ENCODE peak calls at places on chromosome 6, in nine cellular contexts. N is ovary; B is CD4-positive, alpha-beta memory T cell; T is IMR-90; Q is upper lobe of right lung; E is left lung; G is Peyer's patch; V is Panc1; F is heart left ventricle. A is an unnamed sample.
A peak's percentile ranks its signal among the peaks of the same experiment; 100 is the strongest.

GRCh38 chr6:111712398-111712797 is 106.7 kb upstream of the TRAF3IP2 start:
- DNase-seq in N (no peak), B (no peak), T (peak; percentile 95), Q (no peak), E (no peak), G (no peak), V (no peak), F (peak; percentile 50), A (no peak)

GRCh38 chr6:121645100-121645745 is 209.8 kb downstream of the GJA1 start:
- DNase-seq in N (no peak), B (no peak), T (peak; percentile 53), Q (no peak), E (no peak), G (no peak), V (no peak), F (no peak), A (no peak)

GRCh38 chr6:39381535-39382140 is 59.1 kb upstream of the KCNK16 start:
- DNase-seq in N (no peak), B (no peak), T (no peak), Q (no peak), E (no peak), G (no peak), V (no peak), F (no peak), A (no peak)

GRCh38 chr6:170449231-170449630 is 103.9 kb downstream of the PSMB1 start:
- DNase-seq in N (no peak), B (no peak), T (peak; percentile 39), Q (no peak), E (no peak), G (no peak), V (no peak), F (no peak), A (no peak)

GRCh38 chr6:165689699-165690098 is 26.7 kb upstream of the PDE10A start:
- DNase-seq in N (no peak), B (no peak), T (peak; percentile 66), Q (no peak), E (no peak), G (no peak), V (no peak), F (no peak), A (no peak)

GRCh38 chr6:26022166-26022510 is 59.5 kb downstream of the TRIM38 start:
- DNase-seq in N (peak; percentile 62), B (no peak), T (peak; percentile 88), Q (no peak), E (peak; percentile 67), G (peak; percentile 79), V (no peak), F (peak; percentile 72), A (no peak)

GRCh38 chr6:18457065-18457817 is 70.1 kb downstream of the RNF144B start:
- DNase-seq in N (no peak), B (no peak), T (no peak), Q (no peak), E (no peak), G (no peak), V (no peak), F (no peak), A (no peak)

GRCh38 chr6:81820979-81821378 is 68.5 kb upstream of the TENT5A start:
- DNase-seq in N (no peak), B (no peak), T (no peak), Q (no peak), E (no peak), G (no peak), V (no peak), F (no peak), A (no peak)

GRCh38 chr6:137291441-137291840 is 72.3 kb upstream of the IFNGR1 start:
- DNase-seq in N (no peak), B (no peak), T (peak; percentile 12), Q (no peak), E (peak; percentile 70), G (peak; percentile 66), V (no peak), F (peak; percentile 66), A (no peak)

GRCh38 chr6:170529839-170530520 is 23.1 kb downstream of the PSMB1 start:
- DNase-seq in N (peak; percentile 79), B (peak; percentile 53), T (peak; percentile 69), Q (peak; percentile 72), E (peak; percentile 58), G (peak; percentile 86), V (peak; percentile 54), F (peak; percentile 77), A (peak; percentile 5)

GRCh38 chr6:38110407-38111025 is 291.0 kb downstream of the ZFAND3 start:
- DNase-seq in N (no peak), B (no peak), T (no peak), Q (no peak), E (no peak), G (no peak), V (no peak), F (no peak), A (no peak)

GRCh38 chr6:47162231-47162630 is 120.1 kb upstream of the ADGRF1 start:
- DNase-seq in N (no peak), B (no peak), T (no peak), Q (no peak), E (no peak), G (no peak), V (no peak), F (no peak), A (no peak)

GRCh38 chr6:167564416-167565250 is 239.7 kb downstream of the TTLL2 start:
- DNase-seq in N (no peak), B (no peak), T (no peak), Q (no peak), E (no peak), G (peak; percentile 28), V (no peak), F (no peak), A (no peak)

GRCh38 chr6:90338409-90338808 is 41.8 kb upstream of the BACH2 start:
- DNase-seq in N (no peak), B (no peak), T (peak; percentile 37), Q (no peak), E (no peak), G (no peak), V (no peak), F (no peak), A (no peak)

GRCh38 chr6:76706086-76706485 is 633.6 kb upstream of the IMPG1 start:
- DNase-seq in N (no peak), B (no peak), T (no peak), Q (no peak), E (no peak), G (no peak), V (no peak), F (no peak), A (no peak)

GRCh38 chr6:38391206-38391908 is 248.4 kb downstream of the BTBD9 start:
- DNase-seq in N (no peak), B (no peak), T (peak; percentile 55), Q (no peak), E (no peak), G (no peak), V (peak; percentile 4), F (no peak), A (no peak)

DNA sequence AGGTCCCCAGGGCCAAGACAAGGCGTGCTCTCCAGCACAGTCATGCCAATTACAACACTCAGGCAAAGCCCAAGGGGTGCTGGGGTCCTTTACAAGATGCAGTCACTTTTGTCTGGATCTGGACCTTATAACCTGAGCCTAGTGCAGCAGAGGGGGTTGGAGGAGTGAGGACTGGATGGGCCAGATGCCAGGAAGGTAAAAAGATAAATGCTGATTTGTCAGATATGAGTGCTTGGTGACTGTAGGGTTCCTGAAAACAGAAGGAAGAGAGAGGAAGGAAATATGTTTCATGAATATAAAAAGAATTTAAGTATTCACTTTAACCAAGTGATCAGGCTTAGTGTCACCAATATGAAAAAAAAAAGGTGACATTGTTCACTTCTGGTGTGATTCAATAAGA is 43.4 kb upstream of the TFAP2A start:
- DNase-seq in N (no peak), B (no peak), T (no peak), Q (no peak), E (no peak), G (no peak), V (no peak), F (no peak), A (no peak)
- H3K27ac ChIP-seq in N (no peak overlapping the region), B (no peak overlapping the region), T (no peak overlapping the region), Q (no peak overlapping the region), E (no peak overlapping the region), G (no peak overlapping the region), V (no peak overlapping the region), F (no peak overlapping the region), A (no peak overlapping the region)

DNA sequence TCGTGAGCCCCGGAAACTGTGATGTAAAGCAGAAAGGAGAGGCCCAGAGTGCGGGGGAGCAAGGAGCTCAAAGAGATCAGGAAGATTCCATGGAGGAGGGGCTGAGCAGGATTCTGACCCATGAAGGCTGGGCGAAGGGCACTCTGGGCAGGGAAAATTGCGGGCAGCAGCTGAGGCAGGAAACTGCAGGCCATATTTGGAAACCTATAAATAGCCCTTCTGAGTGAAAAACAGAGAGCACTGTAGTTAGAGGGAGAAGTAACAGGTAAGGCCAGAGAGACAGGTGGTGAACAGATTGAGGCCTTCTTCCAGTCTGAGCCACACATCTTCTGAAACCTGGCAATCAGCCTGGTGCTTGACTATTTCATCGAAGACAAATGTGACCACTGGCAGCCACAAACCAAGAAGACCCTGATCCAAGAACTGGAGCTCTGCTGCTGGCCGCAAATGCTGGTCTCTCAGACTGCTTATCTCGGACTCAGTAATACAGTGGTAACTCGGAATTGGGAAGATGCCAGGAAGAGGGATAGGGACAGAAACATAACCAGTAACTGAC is 14.1 kb upstream of the BEND3 start:
- DNase-seq in N (no peak), B (no peak), T (no peak), Q (no peak), E (no peak), G (no peak), V (no peak), F (no peak), A (no peak)
- H3K27ac ChIP-seq in N (no peak overlapping the region), B (no peak overlapping the region), T (no peak overlapping the region), Q (no peak overlapping the region), E (no peak overlapping the region), G (no peak overlapping the region), V (no peak overlapping the region), F (no peak overlapping the region), A (no peak overlapping the region)

GRCh38 chr6:43870660-43871061 is 100.7 kb downstream of the VEGFA start:
- DNase-seq in N (no peak), B (no peak), T (peak; percentile 49), Q (no peak), E (no peak), G (no peak), V (no peak), F (no peak), A (peak; percentile 74)
- H3K27ac ChIP-seq in N (no peak overlapping the region), B (no peak overlapping the region), T (no peak overlapping the region), Q (no peak overlapping the region), E (no peak overlapping the region), G (no peak overlapping the region), V (no peak overlapping the region), F (no peak overlapping the region), A (peak overlapping the region; percentile 95)

GRCh38 chr6:30766461-30767157 is 22.3 kb upstream of the IER3 start:
- DNase-seq in N (no peak), B (no peak), T (no peak), Q (no peak), E (no peak), G (no peak), V (no peak), F (peak; percentile 43), A (no peak)

GRCh38 chr6:30760537-30760936 is 16.2 kb upstream of the IER3 start:
- DNase-seq in N (no peak), B (no peak), T (no peak), Q (no peak), E (no peak), G (no peak), V (no peak), F (no peak), A (no peak)

GRCh38 chr6:30761791-30762429 is 17.6 kb upstream of the IER3 start:
- DNase-seq in N (no peak), B (no peak), T (no peak), Q (no peak), E (no peak), G (no peak), V (no peak), F (no peak), A (no peak)

GRCh38 chr6:30763618-30764489 is 19.5 kb upstream of the IER3 start:
- DNase-seq in N (no peak), B (no peak), T (peak; percentile 54), Q (no peak), E (no peak), G (no peak), V (no peak), F (no peak), A (no peak)

GRCh38 chr6:30763155-30763617 is 18.8 kb upstream of the IER3 start:
- DNase-seq in N (no peak), B (no peak), T (no peak), Q (no peak), E (no peak), G (no peak), V (no peak), F (no peak), A (no peak)
- H3K27ac ChIP-seq in N (no peak overlapping the region), B (no peak overlapping the region), T (peak overlapping the region; percentile 90), Q (no peak overlapping the region), E (no peak overlapping the region), G (no peak overlapping the region), V (peak overlapping the region; percentile 67), F (no peak overlapping the region), A (no peak overlapping the region)